ENCODE peak calls at places on chromosomes 5 and 9, in six cellular contexts. One of them, this sample, is unnamed.
A peak's percentile ranks its signal among the peaks of the same experiment; 100 is the strongest.

GRCh38 chr5:129135633-129136032 is 41.1 kb downstream of the ISOC1 start:
- DNase-seq in B cell: no peak
- DNase-seq in stimulated activated CD8-positive, alpha-beta memory T cell treated with anti-CD3 and anti-CD28 coated beads, Interleukin-2, amount 100 ng/mL, for 1 hour: no peak
- DNase-seq in activated T-helper 1 cell treated with anti-CD3 and anti-CD28 coated beads, Interleukin-12 subunit alpha, Interleukin-12 subunit beta, Interleukin-2, Interleukin-4 antibody, amounts not matched to agents 30 ng/mL and 10 ng/mL and 1 ng/mL, durations not matched to agents 14 hours and 24 hours and 36 hours: no peak
- DNase-seq in activated CD4-positive, alpha-beta T cell treated with anti-CD3 and anti-CD28 coated beads, Interleukin-2, amount 50 U/mL, for 4 hours: no peak
- DNase-seq in CD8-positive, alpha-beta memory T cell: no peak
- DNase-seq in this sample: no peak

GRCh38 chr9:87796232-87796631 is 70.3 kb downstream of the CTSL start:
- DNase-seq in B cell: no peak
- DNase-seq in activated CD4-positive, alpha-beta T cell treated with anti-CD3 and anti-CD28 coated beads, Interleukin-2, amount 50 U/mL, for 4 hours: no peak
- DNase-seq in stimulated activated CD8-positive, alpha-beta memory T cell treated with anti-CD3 and anti-CD28 coated beads, Interleukin-2, amount 100 ng/mL, for 1 hour: no peak
- DNase-seq in activated T-helper 1 cell treated with anti-CD3 and anti-CD28 coated beads, Interleukin-12 subunit alpha, Interleukin-12 subunit beta, Interleukin-2, Interleukin-4 antibody, amounts not matched to agents 30 ng/mL and 10 ng/mL and 1 ng/mL, durations not matched to agents 14 hours and 24 hours and 36 hours: no peak
- DNase-seq in CD8-positive, alpha-beta memory T cell: no peak
- DNase-seq in this sample: no peak

GRCh38 chr5:133124891-133125290 is 73.1 kb downstream of the HSPA4 start:
- DNase-seq in CD8-positive, alpha-beta memory T cell: no peak
- DNase-seq in activated CD4-positive, alpha-beta T cell treated with anti-CD3 and anti-CD28 coated beads, Interleukin-2, amount 50 U/mL, for 4 hours: no peak
- DNase-seq in activated T-helper 1 cell treated with anti-CD3 and anti-CD28 coated beads, Interleukin-12 subunit alpha, Interleukin-12 subunit beta, Interleukin-2, Interleukin-4 antibody, amounts not matched to agents 30 ng/mL and 10 ng/mL and 1 ng/mL, durations not matched to agents 14 hours and 24 hours and 36 hours: no peak
- DNase-seq in B cell: no peak
- DNase-seq in stimulated activated CD8-positive, alpha-beta memory T cell treated with anti-CD3 and anti-CD28 coated beads, Interleukin-2, amount 100 ng/mL, for 1 hour: no peak
- DNase-seq in this sample: no peak

GRCh38 chr5:60959156-60959555 is 14.2 kb downstream of the NDUFAF2 start:
- DNase-seq in stimulated activated CD8-positive, alpha-beta memory T cell treated with anti-CD3 and anti-CD28 coated beads, Interleukin-2, amount 100 ng/mL, for 1 hour: no peak
- DNase-seq in activated T-helper 1 cell treated with anti-CD3 and anti-CD28 coated beads, Interleukin-12 subunit alpha, Interleukin-12 subunit beta, Interleukin-2, Interleukin-4 antibody, amounts not matched to agents 30 ng/mL and 10 ng/mL and 1 ng/mL, durations not matched to agents 14 hours and 24 hours and 36 hours: no peak
- DNase-seq in CD8-positive, alpha-beta memory T cell: no peak
- DNase-seq in B cell: no peak
- DNase-seq in activated CD4-positive, alpha-beta T cell treated with anti-CD3 and anti-CD28 coated beads, Interleukin-2, amount 50 U/mL, for 4 hours: no peak
- DNase-seq in this sample: no peak

GRCh38 chr5:67591491-67591890 is 394.9 kb upstream of the CD180 start:
- DNase-seq in activated T-helper 1 cell treated with anti-CD3 and anti-CD28 coated beads, Interleukin-12 subunit alpha, Interleukin-12 subunit beta, Interleukin-2, Interleukin-4 antibody, amounts not matched to agents 30 ng/mL and 10 ng/mL and 1 ng/mL, durations not matched to agents 14 hours and 24 hours and 36 hours: no peak
- DNase-seq in stimulated activated CD8-positive, alpha-beta memory T cell treated with anti-CD3 and anti-CD28 coated beads, Interleukin-2, amount 100 ng/mL, for 1 hour: no peak
- DNase-seq in activated CD4-positive, alpha-beta T cell treated with anti-CD3 and anti-CD28 coated beads, Interleukin-2, amount 50 U/mL, for 4 hours: no peak
- DNase-seq in CD8-positive, alpha-beta memory T cell: no peak
- DNase-seq in B cell: no peak
- DNase-seq in this sample: no peak

GRCh38 chr9:86822414-86822813 is 124.9 kb downstream of the GAS1 start:
- DNase-seq in CD8-positive, alpha-beta memory T cell: no peak
- DNase-seq in stimulated activated CD8-positive, alpha-beta memory T cell treated with anti-CD3 and anti-CD28 coated beads, Interleukin-2, amount 100 ng/mL, for 1 hour: no peak
- DNase-seq in B cell: no peak
- DNase-seq in activated T-helper 1 cell treated with anti-CD3 and anti-CD28 coated beads, Interleukin-12 subunit alpha, Interleukin-12 subunit beta, Interleukin-2, Interleukin-4 antibody, amounts not matched to agents 30 ng/mL and 10 ng/mL and 1 ng/mL, durations not matched to agents 14 hours and 24 hours and 36 hours: no peak
- DNase-seq in activated CD4-positive, alpha-beta T cell treated with anti-CD3 and anti-CD28 coated beads, Interleukin-2, amount 50 U/mL, for 4 hours: no peak
- DNase-seq in this sample: no peak

GRCh38 chr9:87322840-87323635 is 174.6 kb upstream of the DAPK1 start:
- DNase-seq in activated CD4-positive, alpha-beta T cell treated with anti-CD3 and anti-CD28 coated beads, Interleukin-2, amount 50 U/mL, for 4 hours: no peak
- DNase-seq in activated T-helper 1 cell treated with anti-CD3 and anti-CD28 coated beads, Interleukin-12 subunit alpha, Interleukin-12 subunit beta, Interleukin-2, Interleukin-4 antibody, amounts not matched to agents 30 ng/mL and 10 ng/mL and 1 ng/mL, durations not matched to agents 14 hours and 24 hours and 36 hours: no peak
- DNase-seq in stimulated activated CD8-positive, alpha-beta memory T cell treated with anti-CD3 and anti-CD28 coated beads, Interleukin-2, amount 100 ng/mL, for 1 hour: no peak
- DNase-seq in B cell: no peak
- DNase-seq in CD8-positive, alpha-beta memory T cell: no peak
- DNase-seq in this sample: no peak

GRCh38 chr5:17378346-17378984 is 119.6 kb upstream of the TAF11L2 start:
- DNase-seq in B cell: no peak
- DNase-seq in CD8-positive, alpha-beta memory T cell: no peak
- DNase-seq in activated T-helper 1 cell treated with anti-CD3 and anti-CD28 coated beads, Interleukin-12 subunit alpha, Interleukin-12 subunit beta, Interleukin-2, Interleukin-4 antibody, amounts not matched to agents 30 ng/mL and 10 ng/mL and 1 ng/mL, durations not matched to agents 14 hours and 24 hours and 36 hours: no peak
- DNase-seq in activated CD4-positive, alpha-beta T cell treated with anti-CD3 and anti-CD28 coated beads, Interleukin-2, amount 50 U/mL, for 4 hours: no peak
- DNase-seq in stimulated activated CD8-positive, alpha-beta memory T cell treated with anti-CD3 and anti-CD28 coated beads, Interleukin-2, amount 100 ng/mL, for 1 hour: no peak
- DNase-seq in this sample: no peak

GRCh38 chr9:133768371-133768858 is 30.3 kb upstream of the SARDH start:
- DNase-seq in activated CD4-positive, alpha-beta T cell treated with anti-CD3 and anti-CD28 coated beads, Interleukin-2, amount 50 U/mL, for 4 hours: no peak
- DNase-seq in stimulated activated CD8-positive, alpha-beta memory T cell treated with anti-CD3 and anti-CD28 coated beads, Interleukin-2, amount 100 ng/mL, for 1 hour: no peak
- DNase-seq in CD8-positive, alpha-beta memory T cell: no peak
- DNase-seq in B cell: no peak
- DNase-seq in activated T-helper 1 cell treated with anti-CD3 and anti-CD28 coated beads, Interleukin-12 subunit alpha, Interleukin-12 subunit beta, Interleukin-2, Interleukin-4 antibody, amounts not matched to agents 30 ng/mL and 10 ng/mL and 1 ng/mL, durations not matched to agents 14 hours and 24 hours and 36 hours: no peak
- DNase-seq in this sample: no peak

GRCh38 chr5:59828623-59829022 is 64.9 kb downstream of the PDE4D start:
- DNase-seq in B cell: no peak
- DNase-seq in activated T-helper 1 cell treated with anti-CD3 and anti-CD28 coated beads, Interleukin-12 subunit alpha, Interleukin-12 subunit beta, Interleukin-2, Interleukin-4 antibody, amounts not matched to agents 30 ng/mL and 10 ng/mL and 1 ng/mL, durations not matched to agents 14 hours and 24 hours and 36 hours: no peak
- DNase-seq in CD8-positive, alpha-beta memory T cell: no peak
- DNase-seq in stimulated activated CD8-positive, alpha-beta memory T cell treated with anti-CD3 and anti-CD28 coated beads, Interleukin-2, amount 100 ng/mL, for 1 hour: no peak
- DNase-seq in activated CD4-positive, alpha-beta T cell treated with anti-CD3 and anti-CD28 coated beads, Interleukin-2, amount 50 U/mL, for 4 hours: no peak
- DNase-seq in this sample: no peak

GRCh38 chr9:80117031-80117430 is 545.3 kb downstream of the TLE4 start:
- DNase-seq in activated CD4-positive, alpha-beta T cell treated with anti-CD3 and anti-CD28 coated beads, Interleukin-2, amount 50 U/mL, for 4 hours: no peak
- DNase-seq in activated T-helper 1 cell treated with anti-CD3 and anti-CD28 coated beads, Interleukin-12 subunit alpha, Interleukin-12 subunit beta, Interleukin-2, Interleukin-4 antibody, amounts not matched to agents 30 ng/mL and 10 ng/mL and 1 ng/mL, durations not matched to agents 14 hours and 24 hours and 36 hours: no peak
- DNase-seq in CD8-positive, alpha-beta memory T cell: no peak
- DNase-seq in B cell: no peak
- DNase-seq in stimulated activated CD8-positive, alpha-beta memory T cell treated with anti-CD3 and anti-CD28 coated beads, Interleukin-2, amount 100 ng/mL, for 1 hour: no peak
- DNase-seq in this sample: no peak

GRCh38 chr9:90961375-90961774 is 159.8 kb downstream of the SYK start:
- DNase-seq in B cell: no peak
- DNase-seq in CD8-positive, alpha-beta memory T cell: no peak
- DNase-seq in activated CD4-positive, alpha-beta T cell treated with anti-CD3 and anti-CD28 coated beads, Interleukin-2, amount 50 U/mL, for 4 hours: no peak
- DNase-seq in activated T-helper 1 cell treated with anti-CD3 and anti-CD28 coated beads, Interleukin-12 subunit alpha, Interleukin-12 subunit beta, Interleukin-2, Interleukin-4 antibody, amounts not matched to agents 30 ng/mL and 10 ng/mL and 1 ng/mL, durations not matched to agents 14 hours and 24 hours and 36 hours: no peak
- DNase-seq in stimulated activated CD8-positive, alpha-beta memory T cell treated with anti-CD3 and anti-CD28 coated beads, Interleukin-2, amount 100 ng/mL, for 1 hour: no peak
- DNase-seq in this sample: no peak

GRCh38 chr5:83955916-83956315 is 235.3 kb upstream of the HAPLN1 start:
- DNase-seq in activated T-helper 1 cell treated with anti-CD3 and anti-CD28 coated beads, Interleukin-12 subunit alpha, Interleukin-12 subunit beta, Interleukin-2, Interleukin-4 antibody, amounts not matched to agents 30 ng/mL and 10 ng/mL and 1 ng/mL, durations not matched to agents 14 hours and 24 hours and 36 hours: no peak
- DNase-seq in B cell: no peak
- DNase-seq in CD8-positive, alpha-beta memory T cell: no peak
- DNase-seq in activated CD4-positive, alpha-beta T cell treated with anti-CD3 and anti-CD28 coated beads, Interleukin-2, amount 50 U/mL, for 4 hours: no peak
- DNase-seq in stimulated activated CD8-positive, alpha-beta memory T cell treated with anti-CD3 and anti-CD28 coated beads, Interleukin-2, amount 100 ng/mL, for 1 hour: no peak
- DNase-seq in this sample: no peak

GRCh38 chr5:98096155-98096554 is 677.3 kb upstream of the RGMB start:
- DNase-seq in CD8-positive, alpha-beta memory T cell: no peak
- DNase-seq in stimulated activated CD8-positive, alpha-beta memory T cell treated with anti-CD3 and anti-CD28 coated beads, Interleukin-2, amount 100 ng/mL, for 1 hour: no peak
- DNase-seq in activated CD4-positive, alpha-beta T cell treated with anti-CD3 and anti-CD28 coated beads, Interleukin-2, amount 50 U/mL, for 4 hours: no peak
- DNase-seq in B cell: no peak
- DNase-seq in activated T-helper 1 cell treated with anti-CD3 and anti-CD28 coated beads, Interleukin-12 subunit alpha, Interleukin-12 subunit beta, Interleukin-2, Interleukin-4 antibody, amounts not matched to agents 30 ng/mL and 10 ng/mL and 1 ng/mL, durations not matched to agents 14 hours and 24 hours and 36 hours: no peak
- DNase-seq in this sample: no peak

GRCh38 chr9:115194216-115194615 is 76.3 kb upstream of the TNC start:
- DNase-seq in stimulated activated CD8-positive, alpha-beta memory T cell treated with anti-CD3 and anti-CD28 coated beads, Interleukin-2, amount 100 ng/mL, for 1 hour: no peak
- DNase-seq in B cell: no peak
- DNase-seq in activated T-helper 1 cell treated with anti-CD3 and anti-CD28 coated beads, Interleukin-12 subunit alpha, Interleukin-12 subunit beta, Interleukin-2, Interleukin-4 antibody, amounts not matched to agents 30 ng/mL and 10 ng/mL and 1 ng/mL, durations not matched to agents 14 hours and 24 hours and 36 hours: no peak
- DNase-seq in activated CD4-positive, alpha-beta T cell treated with anti-CD3 and anti-CD28 coated beads, Interleukin-2, amount 50 U/mL, for 4 hours: no peak
- DNase-seq in CD8-positive, alpha-beta memory T cell: no peak
- DNase-seq in this sample: no peak

GRCh38 chr5:144201578-144201977 is 30.9 kb downstream of the KCTD16 start:
- DNase-seq in activated T-helper 1 cell treated with anti-CD3 and anti-CD28 coated beads, Interleukin-12 subunit alpha, Interleukin-12 subunit beta, Interleukin-2, Interleukin-4 antibody, amounts not matched to agents 30 ng/mL and 10 ng/mL and 1 ng/mL, durations not matched to agents 14 hours and 24 hours and 36 hours: no peak
- DNase-seq in CD8-positive, alpha-beta memory T cell: no peak
- DNase-seq in stimulated activated CD8-positive, alpha-beta memory T cell treated with anti-CD3 and anti-CD28 coated beads, Interleukin-2, amount 100 ng/mL, for 1 hour: no peak
- DNase-seq in B cell: no peak
- DNase-seq in activated CD4-positive, alpha-beta T cell treated with anti-CD3 and anti-CD28 coated beads, Interleukin-2, amount 50 U/mL, for 4 hours: no peak
- DNase-seq in this sample: no peak

GRCh38 chr9:16029796-16030363 is 477.0 kb downstream of the CCDC171 start:
- DNase-seq in stimulated activated CD8-positive, alpha-beta memory T cell treated with anti-CD3 and anti-CD28 coated beads, Interleukin-2, amount 100 ng/mL, for 1 hour: no peak
- DNase-seq in CD8-positive, alpha-beta memory T cell: no peak
- DNase-seq in B cell: no peak
- DNase-seq in activated T-helper 1 cell treated with anti-CD3 and anti-CD28 coated beads, Interleukin-12 subunit alpha, Interleukin-12 subunit beta, Interleukin-2, Interleukin-4 antibody, amounts not matched to agents 30 ng/mL and 10 ng/mL and 1 ng/mL, durations not matched to agents 14 hours and 24 hours and 36 hours: no peak
- DNase-seq in activated CD4-positive, alpha-beta T cell treated with anti-CD3 and anti-CD28 coated beads, Interleukin-2, amount 50 U/mL, for 4 hours: no peak
- DNase-seq in this sample: no peak

GRCh38 chr5:93479982-93480509 is 101.0 kb downstream of the NR2F1-AS1 start:
- DNase-seq in stimulated activated CD8-positive, alpha-beta memory T cell treated with anti-CD3 and anti-CD28 coated beads, Interleukin-2, amount 100 ng/mL, for 1 hour: no peak
- DNase-seq in activated CD4-positive, alpha-beta T cell treated with anti-CD3 and anti-CD28 coated beads, Interleukin-2, amount 50 U/mL, for 4 hours: no peak
- DNase-seq in CD8-positive, alpha-beta memory T cell: no peak
- DNase-seq in activated T-helper 1 cell treated with anti-CD3 and anti-CD28 coated beads, Interleukin-12 subunit alpha, Interleukin-12 subunit beta, Interleukin-2, Interleukin-4 antibody, amounts not matched to agents 30 ng/mL and 10 ng/mL and 1 ng/mL, durations not matched to agents 14 hours and 24 hours and 36 hours: no peak
- DNase-seq in B cell: no peak
- DNase-seq in this sample: no peak

GRCh38 chr5:168409601-168410458 is 76.4 kb upstream of the RARS1 start:
- DNase-seq in activated T-helper 1 cell treated with anti-CD3 and anti-CD28 coated beads, Interleukin-12 subunit alpha, Interleukin-12 subunit beta, Interleukin-2, Interleukin-4 antibody, amounts not matched to agents 30 ng/mL and 10 ng/mL and 1 ng/mL, durations not matched to agents 14 hours and 24 hours and 36 hours: no peak
- DNase-seq in stimulated activated CD8-positive, alpha-beta memory T cell treated with anti-CD3 and anti-CD28 coated beads, Interleukin-2, amount 100 ng/mL, for 1 hour: no peak
- DNase-seq in CD8-positive, alpha-beta memory T cell: no peak
- DNase-seq in activated CD4-positive, alpha-beta T cell treated with anti-CD3 and anti-CD28 coated beads, Interleukin-2, amount 50 U/mL, for 4 hours: no peak
- DNase-seq in B cell: no peak
- DNase-seq in this sample: peak; percentile 41

GRCh38 chr5:45277860-45278259 is 418.3 kb downstream of the HCN1 start:
- DNase-seq in activated T-helper 1 cell treated with anti-CD3 and anti-CD28 coated beads, Interleukin-12 subunit alpha, Interleukin-12 subunit beta, Interleukin-2, Interleukin-4 antibody, amounts not matched to agents 30 ng/mL and 10 ng/mL and 1 ng/mL, durations not matched to agents 14 hours and 24 hours and 36 hours: no peak
- DNase-seq in activated CD4-positive, alpha-beta T cell treated with anti-CD3 and anti-CD28 coated beads, Interleukin-2, amount 50 U/mL, for 4 hours: no peak
- DNase-seq in B cell: no peak
- DNase-seq in CD8-positive, alpha-beta memory T cell: no peak
- DNase-seq in stimulated activated CD8-positive, alpha-beta memory T cell treated with anti-CD3 and anti-CD28 coated beads, Interleukin-2, amount 100 ng/mL, for 1 hour: no peak
- DNase-seq in this sample: no peak

GRCh38 chr5:16992444-16992843 is 56.4 kb upstream of the MYO10 start:
- DNase-seq in activated CD4-positive, alpha-beta T cell treated with anti-CD3 and anti-CD28 coated beads, Interleukin-2, amount 50 U/mL, for 4 hours: no peak
- DNase-seq in stimulated activated CD8-positive, alpha-beta memory T cell treated with anti-CD3 and anti-CD28 coated beads, Interleukin-2, amount 100 ng/mL, for 1 hour: no peak
- DNase-seq in B cell: no peak
- DNase-seq in CD8-positive, alpha-beta memory T cell: no peak
- DNase-seq in activated T-helper 1 cell treated with anti-CD3 and anti-CD28 coated beads, Interleukin-12 subunit alpha, Interleukin-12 subunit beta, Interleukin-2, Interleukin-4 antibody, amounts not matched to agents 30 ng/mL and 10 ng/mL and 1 ng/mL, durations not matched to agents 14 hours and 24 hours and 36 hours: no peak
- DNase-seq in this sample: no peak

GRCh38 chr5:55289808-55290207 is 17.7 kb downstream of the DHX29 start:
- DNase-seq in stimulated activated CD8-positive, alpha-beta memory T cell treated with anti-CD3 and anti-CD28 coated beads, Interleukin-2, amount 100 ng/mL, for 1 hour: no peak
- DNase-seq in activated CD4-positive, alpha-beta T cell treated with anti-CD3 and anti-CD28 coated beads, Interleukin-2, amount 50 U/mL, for 4 hours: no peak
- DNase-seq in CD8-positive, alpha-beta memory T cell: no peak
- DNase-seq in activated T-helper 1 cell treated with anti-CD3 and anti-CD28 coated beads, Interleukin-12 subunit alpha, Interleukin-12 subunit beta, Interleukin-2, Interleukin-4 antibody, amounts not matched to agents 30 ng/mL and 10 ng/mL and 1 ng/mL, durations not matched to agents 14 hours and 24 hours and 36 hours: no peak
- DNase-seq in B cell: no peak
- DNase-seq in this sample: no peak

GRCh38 chr5:122163151-122164069 is 34.1 kb downstream of the ZNF474 start:
- DNase-seq in activated CD4-positive, alpha-beta T cell treated with anti-CD3 and anti-CD28 coated beads, Interleukin-2, amount 50 U/mL, for 4 hours: no peak
- DNase-seq in activated T-helper 1 cell treated with anti-CD3 and anti-CD28 coated beads, Interleukin-12 subunit alpha, Interleukin-12 subunit beta, Interleukin-2, Interleukin-4 antibody, amounts not matched to agents 30 ng/mL and 10 ng/mL and 1 ng/mL, durations not matched to agents 14 hours and 24 hours and 36 hours: no peak
- DNase-seq in B cell: no peak
- DNase-seq in stimulated activated CD8-positive, alpha-beta memory T cell treated with anti-CD3 and anti-CD28 coated beads, Interleukin-2, amount 100 ng/mL, for 1 hour: no peak
- DNase-seq in CD8-positive, alpha-beta memory T cell: no peak
- DNase-seq in this sample: no peak

GRCh38 chr5:79702606-79703380 is 13.2 kb downstream of the CMYA5 start:
- DNase-seq in stimulated activated CD8-positive, alpha-beta memory T cell treated with anti-CD3 and anti-CD28 coated beads, Interleukin-2, amount 100 ng/mL, for 1 hour: no peak
- DNase-seq in activated CD4-positive, alpha-beta T cell treated with anti-CD3 and anti-CD28 coated beads, Interleukin-2, amount 50 U/mL, for 4 hours: peak; percentile 16
- DNase-seq in activated T-helper 1 cell treated with anti-CD3 and anti-CD28 coated beads, Interleukin-12 subunit alpha, Interleukin-12 subunit beta, Interleukin-2, Interleukin-4 antibody, amounts not matched to agents 30 ng/mL and 10 ng/mL and 1 ng/mL, durations not matched to agents 14 hours and 24 hours and 36 hours: no peak
- DNase-seq in CD8-positive, alpha-beta memory T cell: peak; percentile 25
- DNase-seq in B cell: no peak
- DNase-seq in this sample: peak; percentile 48